ENCODE peak calls at places on chromosome 18, in six cellular contexts. One of them, this sample, is unnamed.
A peak's percentile ranks its signal among the peaks of the same experiment; 100 is the strongest.

GRCh38 chr18:392926-393325 is 107.6 kb downstream of the COLEC12 start:
- DNase-seq in HepG2: no peak
- DNase-seq in H1: no peak
- DNase-seq in NT2/D1: no peak
- DNase-seq in GM12878: no peak
- DNase-seq in HCT116: no peak
- DNase-seq in this sample: no peak

GRCh38 chr18:26700201-26700600 is 151.8 kb upstream of the KCTD1 start:
- DNase-seq in HepG2: no peak
- DNase-seq in GM12878: no peak
- DNase-seq in HCT116: no peak
- DNase-seq in H1: no peak
- DNase-seq in NT2/D1: no peak
- DNase-seq in this sample: no peak

GRCh38 chr18:59715966-59716369 is 18.7 kb upstream of the CCBE1 start:
- DNase-seq in H1: no peak
- DNase-seq in HCT116: peak; percentile 8
- DNase-seq in HepG2: no peak
- DNase-seq in GM12878: no peak
- DNase-seq in NT2/D1: no peak
- DNase-seq in this sample: no peak

GRCh38 chr18:22136395-22136794 is 33.0 kb upstream of the GATA6 start:
- DNase-seq in NT2/D1: no peak
- DNase-seq in GM12878: no peak
- DNase-seq in H1: no peak
- DNase-seq in HepG2: no peak
- DNase-seq in HCT116: no peak
- DNase-seq in this sample: no peak

GRCh38 chr18:13137041-13137938 is 81.3 kb upstream of the LDLRAD4 start:
- DNase-seq in NT2/D1: no peak
- DNase-seq in H1: no peak
- DNase-seq in HCT116: no peak
- DNase-seq in GM12878: no peak
- DNase-seq in HepG2: no peak
- DNase-seq in this sample: no peak

GRCh38 chr18:7585272-7585670 is 18.2 kb downstream of the PTPRM start:
- DNase-seq in NT2/D1: no peak
- DNase-seq in HepG2: no peak
- DNase-seq in H1: no peak
- DNase-seq in HCT116: no peak
- DNase-seq in GM12878: no peak
- DNase-seq in this sample: no peak

GRCh38 chr18:36653870-36654269 is 174.9 kb downstream of the TPGS2 start:
- DNase-seq in HepG2: no peak
- DNase-seq in H1: no peak
- DNase-seq in HCT116: no peak
- DNase-seq in GM12878: no peak
- DNase-seq in NT2/D1: no peak
- DNase-seq in this sample: no peak

GRCh38 chr18:23943903-23944624 is 70.5 kb upstream of the TTC39C start:
- DNase-seq in GM12878: no peak
- DNase-seq in HCT116: no peak
- DNase-seq in NT2/D1: no peak
- DNase-seq in H1: no peak
- DNase-seq in HepG2: no peak
- DNase-seq in this sample: no peak

GRCh38 chr18:54119524-54120019 is 104.9 kb downstream of the MBD2 start:
- DNase-seq in GM12878: peak; percentile 59
- DNase-seq in HepG2: peak; percentile 55
- DNase-seq in H1: no peak
- DNase-seq in NT2/D1: peak; percentile 39
- DNase-seq in HCT116: peak; percentile 55
- DNase-seq in this sample: peak; percentile 11

GRCh38 chr18:32742620-32743019 is 30.2 kb downstream of the KLHL14 start:
- DNase-seq in H1: no peak
- DNase-seq in GM12878: no peak
- DNase-seq in NT2/D1: no peak
- DNase-seq in HCT116: no peak
- DNase-seq in HepG2: no peak
- DNase-seq in this sample: no peak

GRCh38 chr18:12038082-12038660 is 55.5 kb upstream of the ANKRD62 start:
- DNase-seq in GM12878: no peak
- DNase-seq in HCT116: no peak
- DNase-seq in NT2/D1: no peak
- DNase-seq in H1: no peak
- DNase-seq in HepG2: no peak
- DNase-seq in this sample: no peak

DNA sequence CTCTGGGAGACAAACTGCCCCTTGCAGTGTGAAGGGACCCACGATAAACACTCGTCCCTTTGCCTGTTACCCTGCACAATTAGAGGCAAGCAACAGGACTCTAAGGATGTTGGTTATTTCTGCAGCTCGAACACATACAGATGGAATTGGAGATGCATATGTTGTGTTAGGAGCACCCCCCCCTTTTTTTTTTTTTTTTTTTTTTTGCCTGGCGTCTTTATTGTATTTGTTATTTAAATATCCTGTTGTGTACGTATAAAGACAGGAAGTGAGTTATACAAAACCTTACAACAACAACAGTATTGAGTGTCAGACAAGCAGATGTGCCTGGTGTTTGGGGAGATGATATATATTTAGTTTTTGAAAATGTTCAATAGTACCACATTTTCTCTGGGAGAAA is 23.0 kb upstream of the ZNF516 start:
- DNase-seq in GM12878: no peak
- DNase-seq in NT2/D1: no peak
- DNase-seq in HepG2: no peak
- DNase-seq in HCT116: no peak
- DNase-seq in H1: no peak
- DNase-seq in this sample: no peak
- TF ChIP-seq ZNF274 in GM12878: no peak
- TF ChIP-seq ZNF274 in NT2/D1: no peak
- TF ChIP-seq ZNF274 in HepG2: no peak
- TF ChIP-seq ZNF274 in HCT116: no peak
- TF ChIP-seq ZNF274 in H1: no peak
- TF ChIP-seq ZNF274 in this sample: no peak

DNA sequence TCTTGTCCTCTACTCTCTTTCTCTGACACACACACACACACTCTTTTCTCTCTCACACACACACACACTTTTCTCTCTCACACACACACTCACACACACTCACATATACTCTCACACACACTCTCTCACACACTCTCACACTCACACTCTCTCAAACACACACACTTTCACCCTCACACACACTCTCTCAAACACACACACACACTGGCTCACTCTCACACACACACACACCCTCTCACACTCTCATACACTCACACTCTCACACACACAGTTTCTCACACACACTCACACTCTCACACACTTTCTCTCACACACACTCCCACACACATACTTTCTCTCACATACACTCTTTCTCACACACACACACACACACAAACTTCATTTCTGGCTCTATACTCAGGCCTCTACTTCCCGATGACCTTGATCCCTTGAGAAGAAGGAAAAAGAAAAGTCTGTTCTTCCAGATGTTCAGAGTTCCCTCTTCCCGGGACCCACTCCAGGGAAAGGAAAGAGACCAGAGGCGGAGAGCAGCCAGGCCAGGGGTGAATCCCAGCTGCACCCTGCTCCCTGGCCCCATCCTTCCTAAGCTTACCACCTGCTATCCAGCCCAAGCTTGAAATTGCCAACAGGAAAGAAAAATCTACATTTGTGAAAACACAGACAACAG is 167.6 kb downstream of the TXNL1 start:
- DNase-seq in HepG2: no peak
- DNase-seq in H1: no peak
- DNase-seq in NT2/D1: no peak
- DNase-seq in HCT116: no peak
- DNase-seq in GM12878: no peak
- DNase-seq in this sample: no peak
- TF ChIP-seq ZNF274 in HepG2: no peak
- TF ChIP-seq ZNF274 in H1: no peak
- TF ChIP-seq ZNF274 in NT2/D1: no peak
- TF ChIP-seq ZNF274 in HCT116: no peak
- TF ChIP-seq ZNF274 in GM12878: no peak
- TF ChIP-seq ZNF274 in this sample: no peak

GRCh38 chr18:47830772-47831171 is 99.7 kb downstream of the SMAD2 start:
- DNase-seq in GM12878: no peak
- DNase-seq in NT2/D1: no peak
- DNase-seq in HCT116: no peak
- DNase-seq in H1: no peak
- DNase-seq in HepG2: no peak
- DNase-seq in this sample: no peak
- TF ChIP-seq ZNF274 in GM12878: no peak
- TF ChIP-seq ZNF274 in NT2/D1: no peak
- TF ChIP-seq ZNF274 in HCT116: no peak
- TF ChIP-seq ZNF274 in H1: no peak
- TF ChIP-seq ZNF274 in HepG2: no peak
- TF ChIP-seq ZNF274 in this sample: no peak

DNA sequence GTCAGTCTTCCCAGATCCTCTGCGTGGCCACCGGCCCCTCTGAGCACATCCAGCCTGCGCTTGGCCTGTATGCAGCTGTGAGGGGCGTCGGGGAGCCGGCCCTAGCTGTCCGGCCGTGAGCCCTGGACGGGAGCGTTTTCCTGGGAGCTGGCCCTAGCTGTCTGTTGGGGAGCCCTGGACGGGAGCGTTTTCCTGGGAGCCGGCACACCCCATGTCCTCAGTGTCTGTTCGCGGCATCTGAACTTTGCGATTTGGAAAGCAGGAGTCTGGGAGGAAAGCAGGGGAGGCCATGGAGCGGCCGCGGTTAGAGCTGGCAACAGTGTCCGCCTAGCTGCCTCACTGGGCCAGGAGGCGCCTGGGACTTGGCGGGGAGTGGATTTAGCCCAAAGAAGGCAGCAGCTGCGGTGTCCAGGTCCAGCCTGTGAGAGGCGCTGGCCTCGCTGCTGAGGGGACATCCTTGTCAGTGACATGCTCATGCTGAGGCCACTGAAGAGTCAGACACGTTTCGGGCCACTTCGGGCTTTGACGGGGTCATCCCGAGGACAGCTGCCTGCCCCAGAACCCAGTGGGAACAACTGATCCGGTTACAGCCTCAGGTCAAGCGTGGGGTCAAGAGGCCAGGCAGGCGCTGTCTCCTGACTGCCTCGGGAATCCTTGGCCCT is 75.8 kb downstream of the KCNG2 start:
- DNase-seq in NT2/D1: no peak
- DNase-seq in HCT116: no peak
- DNase-seq in H1: no peak
- DNase-seq in GM12878: no peak
- DNase-seq in HepG2: no peak
- DNase-seq in this sample: no peak
- TF ChIP-seq ZNF274 in NT2/D1: no peak
- TF ChIP-seq ZNF274 in HCT116: no peak
- TF ChIP-seq ZNF274 in H1: no peak
- TF ChIP-seq ZNF274 in GM12878: no peak
- TF ChIP-seq ZNF274 in HepG2: no peak
- TF ChIP-seq ZNF274 in this sample: no peak

DNA sequence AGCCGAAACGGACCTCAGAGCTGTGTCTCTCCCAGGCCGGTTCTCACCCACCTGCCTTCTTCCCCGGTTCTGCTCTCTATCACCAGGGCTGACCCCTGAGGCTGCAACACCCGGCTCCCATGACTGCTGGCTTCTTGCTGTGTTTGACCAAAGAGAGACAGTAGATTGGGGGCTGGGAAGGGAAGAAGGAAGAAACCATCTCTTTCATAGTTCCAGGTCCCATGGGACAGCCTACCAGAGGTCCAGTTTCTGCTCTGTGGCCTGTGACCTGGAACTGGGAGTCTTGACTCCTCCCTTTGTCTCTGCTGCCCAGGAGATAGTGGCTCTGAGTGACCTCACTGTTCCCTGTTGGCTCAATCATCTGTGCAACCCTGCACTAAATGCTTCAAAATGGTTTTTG is 38.1 kb downstream of the ALPK2 start:
- DNase-seq in HepG2: no peak
- DNase-seq in GM12878: no peak
- DNase-seq in H1: no peak
- DNase-seq in NT2/D1: no peak
- DNase-seq in HCT116: no peak
- DNase-seq in this sample: peak; percentile 14
- TF ChIP-seq ZNF274 in HepG2: no peak
- TF ChIP-seq ZNF274 in GM12878: no peak
- TF ChIP-seq ZNF274 in H1: no peak
- TF ChIP-seq ZNF274 in NT2/D1: no peak
- TF ChIP-seq ZNF274 in HCT116: no peak
- TF ChIP-seq ZNF274 in this sample: no peak

GRCh38 chr18:62324355-62324828 is 718 bp upstream of the TNFRSF11A start:
- DNase-seq in HepG2: no peak
- DNase-seq in H1: no peak
- DNase-seq in HCT116: no peak
- DNase-seq in GM12878: no peak
- DNase-seq in NT2/D1: no peak
- DNase-seq in this sample: no peak
- TF ChIP-seq ZNF274 in HepG2: no peak
- TF ChIP-seq ZNF274 in H1: no peak
- TF ChIP-seq ZNF274 in HCT116: no peak
- TF ChIP-seq ZNF274 in GM12878: no peak
- TF ChIP-seq ZNF274 in NT2/D1: no peak
- TF ChIP-seq ZNF274 in this sample: no peak

GRCh38 chr18:47790036-47790435 is 140.4 kb downstream of the SMAD2 start:
- DNase-seq in GM12878: no peak
- DNase-seq in H1: no peak
- DNase-seq in NT2/D1: no peak
- DNase-seq in HepG2: no peak
- DNase-seq in HCT116: no peak
- DNase-seq in this sample: no peak
- TF ChIP-seq ZNF274 in GM12878: no peak
- TF ChIP-seq ZNF274 in H1: no peak
- TF ChIP-seq ZNF274 in NT2/D1: no peak
- TF ChIP-seq ZNF274 in HepG2: no peak
- TF ChIP-seq ZNF274 in HCT116: no peak
- TF ChIP-seq ZNF274 in this sample: no peak

DNA sequence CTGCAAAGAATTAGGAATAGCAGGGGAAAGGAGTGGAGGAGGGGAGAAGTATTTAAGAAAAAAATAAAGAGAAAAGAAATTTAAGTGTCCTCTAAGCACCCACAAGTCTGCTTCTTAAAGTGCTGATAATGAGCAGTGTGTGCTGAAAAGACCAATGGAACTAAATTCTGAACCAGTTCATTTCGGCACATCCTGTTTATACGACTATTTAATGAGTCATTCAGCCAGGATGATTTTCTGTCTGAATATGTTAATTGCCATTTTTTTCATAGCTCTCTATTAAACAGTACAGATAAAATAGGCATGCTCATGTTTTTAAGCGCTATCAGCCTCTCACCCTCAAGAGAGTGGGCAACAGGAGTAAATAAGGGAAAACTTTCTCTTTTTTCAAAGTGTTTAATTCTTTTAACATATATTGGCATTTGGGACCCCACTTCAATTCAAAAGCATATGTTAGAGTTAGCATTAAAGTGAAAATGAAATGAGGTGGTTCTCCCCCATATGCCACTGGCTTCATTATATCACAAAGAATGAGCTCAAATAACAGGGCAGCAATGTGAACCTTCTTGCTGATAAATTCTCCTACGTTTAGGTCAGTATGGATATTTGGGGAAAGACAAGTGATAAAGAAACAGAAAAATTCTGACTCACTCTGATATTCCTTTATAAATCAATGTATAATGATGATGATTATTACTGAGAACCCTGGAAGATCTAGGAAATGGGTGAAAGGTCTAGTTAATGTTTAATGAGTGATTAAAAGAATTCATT is 87.5 kb downstream of the TCF4 start:
- DNase-seq in GM12878: no peak
- DNase-seq in HepG2: no peak
- DNase-seq in HCT116: no peak
- DNase-seq in NT2/D1: no peak
- DNase-seq in H1: no peak
- DNase-seq in this sample: no peak
- TF ChIP-seq ZNF274 in GM12878: no peak
- TF ChIP-seq ZNF274 in HepG2: no peak
- TF ChIP-seq ZNF274 in HCT116: no peak
- TF ChIP-seq ZNF274 in NT2/D1: no peak
- TF ChIP-seq ZNF274 in H1: no peak
- TF ChIP-seq ZNF274 in this sample: no peak

This sample was measured in K562.